ENCODE peak calls at places on chromosomes 13 and 19, in eight cellular contexts. C is neural progenitor cell, H is GM23338, S is GM23248, K is HCT116, P is PC-3, W is MM.1S, L is hepatocyte. U is an unnamed sample.

GRCh38 chr13:102721800-102722231 is 27.0 kb upstream of the METTL21C start:
- DNase-seq in C (no peak), H (no peak), S (peak), K (no peak), P (no peak), W (no peak), L (no peak), U (no peak)

GRCh38 chr19:39372047-39372802 is 18.7 kb downstream of the PAF1 start:
- DNase-seq in C (no peak), H (no peak), S (peak), K (no peak), P (no peak), W (no peak), L (peak), U (no peak)

GRCh38 chr19:46420056-46420455 is 6.7 kb upstream of the CCDC8 start:
- DNase-seq in C (no peak), H (no peak), S (no peak), K (no peak), P (no peak), W (no peak), L (no peak), U (no peak)

GRCh38 chr13:20353973-20354372 is 121.9 kb upstream of the GJB6 start:
- DNase-seq in C (no peak), H (no peak), S (peak), K (no peak), P (peak), W (no peak), L (no peak), U (no peak)

GRCh38 chr19:8334458-8335342 is 8.4 kb downstream of the KANK3 start:
- DNase-seq in C (peak), H (peak), S (peak), K (peak), P (peak), W (peak), L (peak), U (no peak)

GRCh38 chr13:42041017-42041683 is 7.3 kb upstream of the DGKH start:
- DNase-seq in C (peak), H (peak), S (peak), K (peak), P (peak), W (peak), L (peak), U (peak)

GRCh38 chr13:91346848-91347211 is 657 bp upstream of the MIR17HG start:
- DNase-seq in C (peak), H (peak), S (peak), K (no peak), P (peak), W (peak), L (peak), U (peak)

GRCh38 chr13:106887686-106888085 is 319.7 kb upstream of the ARGLU1 start:
- DNase-seq in C (no peak), H (no peak), S (no peak), K (no peak), P (no peak), W (no peak), L (no peak), U (no peak)

GRCh38 chr19:13905634-13906524 is at the start of the genes BRME1 and CC2D1A:
- DNase-seq in C (peak), H (peak), S (peak), K (peak), P (peak), W (peak), L (peak), U (peak)

GRCh38 chr13:37326319-37326718 is 220.9 kb upstream of the CSNK1A1L start:
- DNase-seq in C (no peak), H (no peak), S (peak), K (no peak), P (no peak), W (no peak), L (no peak), U (no peak)

GRCh38 chr13:100817897-100818296 is 143.3 kb upstream of the TMTC4 start:
- DNase-seq in C (no peak), H (no peak), S (no peak), K (no peak), P (no peak), W (no peak), L (no peak), U (no peak)

GRCh38 chr13:100815476-100816046 is 141.0 kb upstream of the TMTC4 start:
- DNase-seq in C (no peak), H (peak), S (no peak), K (no peak), P (no peak), W (no peak), L (no peak), U (no peak)

GRCh38 chr13:100818706-100819105 is 144.1 kb upstream of the TMTC4 start:
- DNase-seq in C (no peak), H (no peak), S (no peak), K (no peak), P (no peak), W (no peak), L (no peak), U (no peak)
- H2AFZ ChIP-seq in C (no peak), H (no peak), S (no peak), K (no peak), P (no peak), W (no peak), L (no peak), U (no peak)

DNA sequence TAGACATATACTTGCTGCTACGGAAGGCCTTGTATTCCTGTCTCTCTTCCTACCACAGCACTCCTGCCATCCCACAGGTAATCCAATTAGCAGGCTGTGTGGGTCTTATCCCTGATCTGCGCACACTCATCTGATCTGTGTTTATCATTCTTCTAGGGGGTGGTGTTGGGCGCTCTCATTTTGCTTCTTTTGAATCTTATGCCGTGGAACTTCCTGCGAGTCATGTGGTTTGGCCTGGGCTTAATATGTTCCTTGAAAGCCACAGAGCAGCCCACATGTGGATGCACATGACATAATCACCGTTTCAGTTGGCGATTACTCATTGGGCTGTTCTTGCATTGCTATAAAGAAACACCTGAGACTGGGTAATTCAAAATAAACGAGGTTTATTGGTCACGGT is 7.5 kb downstream of the RASA3 start:
- DNase-seq in C (no peak), H (no peak), S (peak), K (no peak), P (peak), W (no peak), L (no peak), U (no peak)
- TF ChIP-seq EZH2phosphoT487 in C (no peak), H (no peak), S (no peak), K (no peak), P (no peak), W (no peak), L (no peak), U (no peak)

GRCh38 chr13:83333614-83334388 is 548.5 kb downstream of the SLITRK1 start:
- DNase-seq in C (no peak), H (no peak), S (peak), K (no peak), P (peak), W (no peak), L (no peak), U (no peak)
- H2AFZ ChIP-seq in C (no peak), H (no peak), S (no peak), K (no peak), P (peak), W (no peak), L (no peak), U (no peak)

GRCh38 chr19:36257512-36257876 is 42.6 kb downstream of the ZNF146 start:
- DNase-seq in C (no peak), H (peak), S (peak), K (no peak), P (no peak), W (no peak), L (no peak), U (no peak)
- TF ChIP-seq EZH2phosphoT487 in C (no peak), H (no peak), S (no peak), K (no peak), P (no peak), W (no peak), L (no peak), U (no peak)

DNA sequence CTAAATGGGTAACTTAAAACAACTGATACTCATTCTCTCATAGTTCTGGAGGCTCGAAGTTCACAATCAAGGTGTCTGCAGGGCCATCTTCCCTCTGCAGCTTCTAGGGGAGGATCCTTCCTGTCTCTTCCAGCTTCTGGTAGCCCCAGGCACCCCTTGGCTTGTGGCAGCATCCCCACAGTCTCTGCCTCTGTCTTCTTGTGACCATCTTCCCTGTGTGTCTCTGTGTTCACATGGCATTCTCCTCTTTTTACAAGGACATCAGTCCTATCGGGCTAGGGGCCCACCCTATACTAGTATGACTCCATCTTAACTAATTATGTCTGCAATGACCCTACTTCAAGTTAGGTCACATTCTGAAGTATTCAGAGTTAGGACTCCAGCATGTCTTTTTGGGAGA is 73.5 kb downstream of the ANKRD10 start:
- DNase-seq in C (no peak), H (no peak), S (no peak), K (no peak), P (no peak), W (no peak), L (no peak), U (no peak)
- H2AFZ ChIP-seq in C (no peak), H (no peak), S (no peak), K (no peak), P (no peak), W (no peak), L (no peak), U (no peak)

GRCh38 chr19:16273005-16273404 is 51.6 kb upstream of the KLF2 start:
- DNase-seq in C (peak), H (peak), S (no peak), K (no peak), P (no peak), W (no peak), L (no peak), U (no peak)
- TF ChIP-seq EZH2phosphoT487 in C (no peak), H (no peak), S (no peak), K (no peak), P (no peak), W (no peak), L (no peak), U (no peak)

GRCh38 chr19:38294090-38294489 is 10.0 kb upstream of the C19orf33 start:
- DNase-seq in C (no peak), H (no peak), S (no peak), K (no peak), P (no peak), W (no peak), L (no peak), U (no peak)
- H2AFZ ChIP-seq in C (no peak), H (no peak), S (no peak), K (no peak), P (no peak), W (no peak), L (no peak), U (no peak)

GRCh38 chr13:99955747-99956472 is 15.7 kb downstream of the ZIC5 start:
- DNase-seq in C (peak), H (peak), S (peak), K (no peak), P (no peak), W (no peak), L (no peak), U (no peak)
- TF ChIP-seq EZH2phosphoT487 in C (no peak), H (peak), S (no peak), K (no peak), P (no peak), W (no peak), L (no peak), U (no peak)

DNA sequence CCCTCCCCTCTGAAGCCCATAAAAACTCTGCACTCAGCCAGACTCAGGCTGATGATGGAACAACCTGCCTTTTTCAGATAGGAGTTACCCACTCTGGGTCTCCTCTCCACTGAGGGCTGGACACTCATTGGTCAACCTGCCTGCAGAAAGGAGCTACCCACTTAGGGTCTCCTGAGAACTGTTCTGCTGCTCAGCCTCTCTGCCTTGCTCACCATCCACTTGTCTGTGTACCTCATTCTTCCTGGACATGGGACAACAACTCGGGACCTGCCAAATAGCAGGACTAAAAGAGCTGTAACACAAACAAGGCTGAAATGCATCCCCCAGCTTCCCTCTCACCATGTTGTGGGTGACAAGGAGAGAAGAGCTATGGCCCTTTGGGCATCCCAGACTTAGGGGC is 18.4 kb upstream of the RCBTB2 start:
- DNase-seq in C (no peak), H (peak), S (no peak), K (no peak), P (no peak), W (no peak), L (no peak), U (peak)
- H2AFZ ChIP-seq in C (no peak), H (no peak), S (no peak), K (no peak), P (no peak), W (no peak), L (no peak), U (no peak)